ENCODE peak calls at places on chromosomes 6 and 20, in ten cellular contexts. O is AG10803, U is Calu3, I is PC-3, G is astrocyte, J is fibroblast of pulmonary artery, D is Panc1, H is GM10248, Q is osteocyte, L is fibroblast of the aortic adventitia. N is an unnamed sample.

GRCh38 chr20:24039196-24039595 is 50.6 kb upstream of the GGTLC1 start:
- DNase-seq in I (no peak), J (no peak), O (no peak), H (no peak), U (no peak), G (no peak), Q (no peak), D (no peak), L (no peak), N (no peak)

GRCh38 chr6:45569210-45569945 is 191.6 kb upstream of the SUPT3H start:
- DNase-seq in Q (no peak), U (no peak), D (no peak), L (no peak), I (no peak), H (no peak), J (no peak), G (no peak), O (no peak), N (no peak)

GRCh38 chr6:156774872-156775405 is 2.2 kb upstream of the ARID1B start:
- DNase-seq in U (no peak), O (no peak), Q (no peak), J (no peak), D (no peak), G (no peak), L (peak; percentile 35), I (no peak), H (no peak), N (no peak)

GRCh38 chr6:145836170-145836569 is 21.6 kb upstream of the FBXO30 start:
- DNase-seq in H (no peak), D (no peak), U (no peak), I (peak; percentile 48), L (peak; percentile 55), Q (no peak), J (peak; percentile 77), G (peak; percentile 43), O (peak; percentile 69), N (no peak)

GRCh38 chr6:108947114-108947854 is 99.1 kb downstream of the ARMC2 start:
- DNase-seq in G (peak; percentile 65), O (peak; percentile 93), H (no peak), Q (no peak), J (peak; percentile 85), U (peak; percentile 19), I (peak; percentile 71), D (no peak), L (peak; percentile 86), N (no peak)

GRCh38 chr20:35104685-35105295 is 12.2 kb upstream of the TRPC4AP start:
- DNase-seq in H (no peak), U (no peak), J (no peak), G (no peak), L (peak; percentile 30), D (no peak), O (no peak), Q (no peak), I (no peak), N (no peak)

GRCh38 chr6:170108890-170109587 is 181.8 kb downstream of the DLL1 start:
- DNase-seq in J (no peak), D (no peak), O (no peak), I (no peak), Q (peak; percentile 62), U (no peak), L (no peak), G (no peak), H (no peak), N (peak; percentile 52)

GRCh38 chr6:42471116-42471515 is 19.4 kb upstream of the TRERF1 start:
- DNase-seq in O (no peak), Q (no peak), L (no peak), U (no peak), J (no peak), I (no peak), G (no peak), H (no peak), D (no peak), N (no peak)

GRCh38 chr20:50538276-50538675 is 28.1 kb downstream of the PTPN1 start:
- DNase-seq in H (no peak), Q (no peak), L (no peak), D (no peak), I (no peak), U (no peak), G (no peak), J (no peak), O (no peak), N (no peak)

GRCh38 chr6:52362443-52363221 is 681 bp downstream of the PAQR8 start:
- DNase-seq in Q (peak; percentile 84), D (no peak), I (no peak), G (no peak), H (peak; percentile 75), J (no peak), L (no peak), O (no peak), U (peak; percentile 41), N (peak; percentile 71)
- TF ChIP-seq CTCF in Q (no peak), D (peak; percentile 21), I (peak; percentile 9), G (no peak), H (peak; percentile 60), J (no peak), L (peak; percentile 30), O (no peak), U (no peak), N (no peak)

DNA sequence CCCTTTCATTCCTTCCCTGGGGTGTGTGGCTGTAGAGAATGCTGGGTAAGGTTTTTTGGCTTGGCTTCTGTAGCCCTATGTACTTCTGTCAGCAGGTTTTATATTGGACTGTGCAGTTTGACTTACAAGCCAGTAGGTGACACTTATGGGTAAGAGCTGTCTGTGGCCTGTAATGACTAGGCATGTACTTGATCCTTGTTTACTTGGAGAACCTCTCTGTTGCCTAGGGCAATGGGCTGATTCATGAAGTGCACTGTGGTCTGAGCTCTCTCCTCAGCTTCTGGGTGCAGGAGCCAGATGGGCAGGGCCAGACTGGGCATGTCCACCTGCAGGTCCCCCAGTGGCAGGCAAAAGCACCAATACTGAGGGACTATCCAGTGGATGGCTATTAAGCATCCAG is 544.6 kb downstream of the ADGRB3 start:
- DNase-seq in O (no peak), I (no peak), H (no peak), L (no peak), D (no peak), Q (no peak), U (no peak), G (no peak), J (no peak), N (no peak)
- TF ChIP-seq CTCF in O (no peak), I (no peak), H (no peak), L (no peak), D (no peak), Q (no peak), U (no peak), G (no peak), J (no peak), N (no peak)

GRCh38 chr6:13764996-13765395 is 49.4 kb downstream of the MCUR1 start:
- DNase-seq in J (no peak), G (no peak), L (no peak), O (no peak), U (no peak), Q (no peak), I (no peak), H (no peak), D (no peak), N (no peak)

GRCh38 chr6:13766201-13766634 is 48.1 kb downstream of the MCUR1 start:
- DNase-seq in O (peak; percentile 84), G (peak; percentile 68), L (peak; percentile 63), D (no peak), Q (no peak), U (no peak), H (no peak), J (peak; percentile 36), I (peak; percentile 37), N (no peak)

GRCh38 chr6:13769034-13769654 is 45.2 kb downstream of the MCUR1 start:
- DNase-seq in L (no peak), O (no peak), D (no peak), H (no peak), U (no peak), I (no peak), J (no peak), G (no peak), Q (no peak), N (no peak)

GRCh38 chr6:13765570-13765969 is 48.8 kb downstream of the MCUR1 start:
- DNase-seq in U (no peak), H (no peak), D (no peak), Q (no peak), G (peak; percentile 52), I (peak; percentile 37), L (peak; percentile 16), J (no peak), O (peak; percentile 16), N (no peak)

GRCh38 chr6:13767121-13767794 is 47.1 kb downstream of the MCUR1 start:
- DNase-seq in I (no peak), D (no peak), H (no peak), U (no peak), Q (no peak), L (peak; percentile 57), O (peak; percentile 60), J (peak; percentile 31), G (peak; percentile 32), N (no peak)
- TF ChIP-seq CTCF in I (no peak), D (peak; percentile 13), H (peak; percentile 13), U (no peak), Q (no peak), L (no peak), O (peak; percentile 42), J (peak; percentile 8), G (no peak), N (no peak)

DNA sequence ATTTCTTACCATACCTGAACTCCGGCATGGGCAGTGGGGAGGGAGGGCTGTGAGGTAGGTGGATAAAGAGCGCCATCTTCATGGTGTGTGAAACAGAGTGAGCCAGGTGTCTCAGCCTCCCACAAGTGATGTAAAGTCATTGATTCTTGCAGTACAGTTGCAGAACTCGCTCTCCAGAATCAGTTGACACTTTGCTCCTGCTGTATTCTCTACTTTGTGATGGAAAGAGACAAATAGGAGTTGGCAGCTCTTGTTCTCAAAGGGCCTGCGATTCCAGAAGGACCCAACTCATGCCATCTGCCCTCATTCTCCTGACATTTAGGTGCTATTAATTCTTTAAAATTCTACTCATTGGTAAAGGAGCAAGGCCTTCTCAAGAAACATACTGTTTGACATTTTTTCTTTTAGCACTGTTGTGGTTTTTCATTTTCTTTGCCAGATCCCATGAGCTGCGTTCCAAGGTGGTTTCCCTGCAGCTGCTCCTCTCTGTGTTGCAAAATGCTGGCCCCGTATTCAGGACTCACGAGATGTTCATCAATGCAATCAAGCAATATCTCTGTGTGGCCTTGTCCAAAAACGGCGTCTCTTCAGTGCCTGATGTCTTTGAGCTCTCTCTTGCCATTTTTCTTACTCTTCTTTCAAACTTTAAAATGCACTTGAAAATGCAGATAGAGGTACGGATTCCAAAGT is 49.3 kb downstream of the ARFGEF2 start:
- DNase-seq in U (no peak), H (no peak), G (no peak), O (peak; percentile 6), I (no peak), Q (no peak), D (no peak), L (no peak), J (no peak), N (no peak)
- TF ChIP-seq CTCF in U (no peak), H (no peak), G (no peak), O (no peak), I (no peak), Q (no peak), D (no peak), L (no peak), J (no peak), N (no peak)

DNA sequence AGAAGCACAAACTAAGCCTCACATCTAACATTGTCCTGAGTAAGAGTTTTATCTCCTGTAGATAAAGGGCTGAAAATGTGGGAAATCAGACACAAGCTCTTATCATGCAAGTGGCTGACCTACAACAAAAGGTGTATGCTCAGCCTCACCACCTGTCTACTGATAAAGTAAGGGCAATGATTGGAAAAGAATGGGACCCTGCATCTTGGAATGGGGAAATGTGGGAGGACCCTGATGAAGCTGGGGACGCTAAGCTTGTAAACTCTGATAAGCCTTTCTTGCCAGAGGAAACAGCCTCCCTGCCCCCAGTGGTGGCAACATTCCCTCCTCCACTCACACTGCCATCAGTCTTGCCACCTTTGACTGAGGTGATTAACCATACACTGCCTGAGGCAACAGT is 166.6 kb downstream of the KHDRBS2 start:
- DNase-seq in U (no peak), O (no peak), L (no peak), G (no peak), I (no peak), Q (no peak), D (no peak), J (no peak), H (no peak), N (no peak)
- TF ChIP-seq CTCF in U (no peak), O (no peak), L (no peak), G (no peak), I (no peak), Q (no peak), D (no peak), J (no peak), H (no peak), N (no peak)

N was measured in type B pancreatic cell.